ENCODE peak calls at places on chromosome 6, in five cellular contexts. X, V, D, Y and W are unnamed samples.

GRCh38 chr6:9704989-9705388 is 709.9 kb downstream of the TFAP2A start:
- DNase-seq in X (no peak), D (no peak), Y (no peak), V (no peak), W (no peak)

GRCh38 chr6:146017672-146018071 is 11.2 kb upstream of the GRM1 start:
- DNase-seq in Y (no peak), V (no peak), D (no peak), X (no peak), W (no peak)

GRCh38 chr6:87799651-87800050 is 97.6 kb upstream of the AKIRIN2 start:
- DNase-seq in D (no peak), X (peak; percentile 80), V (no peak), Y (no peak), W (no peak)

GRCh38 chr6:28758046-28758817 is 165.6 kb downstream of the TRIM27 start:
- DNase-seq in D (no peak), X (peak; percentile 43), V (no peak), Y (no peak), W (no peak)

GRCh38 chr6:44645276-44645675 is 257.8 kb downstream of the CDC5L start:
- DNase-seq in D (no peak), Y (no peak), V (no peak), X (no peak), W (no peak)

GRCh38 chr6:130001229-130001554 is 17.2 kb upstream of the L3MBTL3 start:
- DNase-seq in Y (no peak), V (no peak), D (no peak), X (no peak), W (no peak)

GRCh38 chr6:11264100-11264499 is 31.6 kb upstream of the NEDD9 start:
- DNase-seq in D (no peak), Y (no peak), X (no peak), V (no peak), W (no peak)

GRCh38 chr6:170174124-170174770 is 116.6 kb downstream of the DLL1 start:
- DNase-seq in D (no peak), Y (peak; percentile 4), V (no peak), X (no peak), W (no peak)

GRCh38 chr6:53641348-53641747 is 24.2 kb downstream of the KLHL31 start:
- DNase-seq in V (no peak), X (no peak), D (no peak), Y (no peak), W (no peak)

GRCh38 chr6:151058021-151058733 is 181.6 kb upstream of the AKAP12 start:
- DNase-seq in D (no peak), X (no peak), Y (no peak), V (no peak), W (peak; percentile 32)

GRCh38 chr6:11632795-11633511 is 95.4 kb downstream of the TMEM170B start:
- DNase-seq in V (no peak), D (no peak), X (no peak), Y (no peak), W (no peak)

GRCh38 chr6:37492236-37493046 is 7.3 kb downstream of the CCDC167 start:
- DNase-seq in D (no peak), X (no peak), V (no peak), Y (no peak), W (no peak)

DNA sequence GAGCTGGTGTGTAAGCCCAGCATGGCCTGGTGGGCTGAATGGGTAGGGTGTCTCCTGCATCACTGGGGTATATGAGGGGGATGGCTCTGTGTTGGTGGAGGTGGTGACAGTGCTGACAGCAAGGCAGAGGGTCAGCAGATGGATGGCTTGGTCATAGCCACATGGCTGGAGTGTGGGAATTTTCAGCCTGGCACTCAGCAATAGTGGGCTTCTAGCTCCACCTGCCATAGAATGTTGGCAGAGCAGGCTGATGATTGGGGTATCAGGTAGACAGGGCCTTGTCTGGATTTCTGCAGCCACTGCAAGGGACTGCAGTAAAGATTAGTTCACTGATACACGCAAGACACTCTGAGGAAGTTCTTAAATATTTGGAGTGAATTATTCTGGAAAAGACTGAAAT is 137.5 kb upstream of the BACH2 start:
- DNase-seq in Y (no peak), V (no peak), X (no peak), D (no peak), W (no peak)
- TF ChIP-seq CTCF in Y (no peak), V (no peak), X (no peak), D (no peak), W (no peak)

GRCh38 chr6:123321020-123321419 is 315.7 kb downstream of the TRDN start:
- DNase-seq in Y (no peak), D (no peak), V (no peak), X (no peak), W (no peak)

GRCh38 chr6:123316733-123317323 is 319.9 kb downstream of the TRDN start:
- DNase-seq in V (no peak), X (peak; percentile 27), Y (no peak), D (no peak), W (no peak)
- TF ChIP-seq CTCF in V (peak; percentile 67), X (peak; percentile 80), Y (peak; percentile 48), D (peak; percentile 96), W (no peak)

GRCh38 chr6:40713002-40713719 is 126.0 kb upstream of the LRFN2 start:
- DNase-seq in Y (no peak), V (no peak), D (no peak), X (no peak), W (no peak)
- TF ChIP-seq CTCF in Y (no peak), V (no peak), D (no peak), X (no peak), W (no peak)

GRCh38 chr6:90162648-90163409 is 133.8 kb downstream of the BACH2 start:
- DNase-seq in D (no peak), X (no peak), V (no peak), Y (no peak), W (no peak)
- TF ChIP-seq CTCF in D (no peak), X (no peak), V (no peak), Y (no peak), W (no peak)

GRCh38 chr6:70215460-70215859 is 87.4 kb downstream of the COL9A1 start:
- DNase-seq in X (no peak), Y (no peak), V (no peak), D (no peak), W (no peak)

GRCh38 chr6:70208235-70208790 is 94.6 kb downstream of the COL9A1 start:
- DNase-seq in D (no peak), Y (no peak), X (no peak), V (no peak), W (no peak)

DNA sequence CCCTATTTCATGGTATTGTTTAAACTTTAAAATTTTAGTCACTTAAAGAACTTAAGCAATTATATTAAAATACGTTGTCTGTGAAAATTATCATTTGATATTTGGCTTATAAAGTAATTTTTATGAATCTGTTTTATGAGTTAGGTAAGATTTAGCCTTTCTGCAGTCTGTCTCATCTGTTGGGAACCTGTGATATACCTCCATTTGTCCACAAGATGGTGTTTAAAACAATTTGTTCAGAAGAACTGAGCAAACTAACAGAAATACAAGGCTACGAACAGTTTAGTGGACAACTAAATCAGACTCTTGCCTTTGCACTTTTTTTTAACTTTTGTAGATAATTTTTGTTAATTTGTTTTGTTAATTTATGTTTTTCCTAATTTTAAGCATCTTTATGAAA is 92.4 kb downstream of the COL9A1 start:
- DNase-seq in X (peak; percentile 8), V (no peak), Y (no peak), D (no peak), W (no peak)
- TF ChIP-seq CTCF in X (peak; percentile 58), V (no peak), Y (no peak), D (no peak), W (no peak)

DNA sequence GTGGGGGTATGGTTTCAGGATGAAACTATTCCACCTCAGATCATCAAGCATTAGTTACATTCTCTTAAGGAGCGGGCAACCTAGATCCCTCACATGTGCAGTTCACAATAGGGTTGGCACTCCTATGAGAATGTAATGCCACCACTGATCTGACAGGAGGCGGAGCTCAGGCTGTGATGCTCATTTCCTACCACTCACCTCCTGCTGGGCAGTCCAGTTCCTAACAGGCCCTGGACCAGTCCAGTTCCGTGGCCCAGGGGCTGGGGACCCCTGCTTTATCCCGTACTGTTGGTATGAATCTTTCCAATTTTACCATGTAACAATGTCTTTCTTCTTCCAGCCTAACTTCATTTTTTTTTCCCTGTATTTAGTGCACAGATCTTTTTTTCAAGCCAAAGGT is 94.9 kb downstream of the OGFRL1 start:
- DNase-seq in X (peak; percentile 15), V (no peak), Y (no peak), D (no peak), W (no peak)
- TF ChIP-seq CTCF in X (no peak), V (no peak), Y (no peak), D (no peak), W (no peak)

GRCh38 chr6:30556714-30556963 is 350 bp upstream of the GNL1 start:
- DNase-seq in V (peak; percentile 77), D (peak; percentile 72), Y (peak; percentile 81), X (peak; percentile 96), W (peak; percentile 92)

GRCh38 chr6:30554962-30555361 is 1.3 kb downstream of the GNL1 start:
- DNase-seq in X (no peak), D (no peak), Y (no peak), V (no peak), W (no peak)

GRCh38 chr6:30555428-30556005 is 772 bp downstream of the GNL1 start:
- DNase-seq in D (peak; percentile 52), Y (peak; percentile 29), V (no peak), X (peak; percentile 44), W (peak; percentile 47)

GRCh38 chr6:30556964-30557682 is at the start of gene PRR3:
- DNase-seq in D (peak; percentile 72), Y (peak; percentile 66), X (peak; percentile 90), V (peak; percentile 65), W (peak; percentile 89)

DNA sequence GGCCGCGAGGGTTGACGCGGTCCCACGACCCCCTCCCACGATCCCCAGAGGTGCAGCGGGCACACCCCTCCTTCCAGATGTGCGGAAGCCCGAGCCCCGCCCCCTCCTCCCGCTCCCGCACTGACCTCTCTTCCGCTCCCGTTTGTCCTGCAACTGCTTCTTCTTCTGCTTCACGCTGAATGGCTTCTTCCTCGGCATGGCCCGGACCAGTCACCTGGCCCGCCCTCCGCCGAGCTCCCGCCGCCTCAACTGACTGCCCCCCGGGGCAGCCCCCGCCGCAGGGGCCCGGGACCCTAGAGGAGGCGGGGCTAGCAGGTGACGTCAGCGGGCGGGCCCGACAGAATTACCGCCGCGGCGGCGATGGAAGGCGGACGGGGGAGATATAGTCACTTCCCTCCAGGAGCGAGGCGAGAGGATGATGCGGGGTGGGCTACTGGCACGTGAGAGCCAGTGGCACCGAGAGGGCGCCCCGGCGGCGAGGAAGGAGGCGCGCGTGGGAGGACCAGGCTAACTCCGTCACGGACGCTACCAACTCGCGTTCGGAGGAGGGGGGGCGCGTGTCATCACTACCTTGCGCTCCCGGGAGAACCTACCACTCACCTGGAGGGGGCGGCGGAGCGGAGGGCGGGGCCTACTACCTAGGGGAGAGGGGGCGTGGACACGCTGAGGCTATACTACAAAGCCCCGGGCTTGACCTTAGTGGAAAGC is at the start of gene GNL1:
- DNase-seq in V (peak; percentile 99), Y (peak; percentile 96), D (peak; percentile 95), X (peak; percentile 97), W (peak; percentile 99)
- TF ChIP-seq CTCF in V (no peak), Y (peak; percentile 28), D (no peak), X (no peak), W (no peak)